ENCODE peak calls at places on chromosome 1, in ten cellular contexts. One of them, this sample, is unnamed.

GRCh38 chr1:115833806-115834205 is 7.1 kb downstream of the NHLH2 start:
- DNase-seq in ovary: no peak
- DNase-seq in Peyer's patch: no peak
- DNase-seq in A549: no peak
- DNase-seq in upper lobe of right lung: no peak
- DNase-seq in glutamatergic neuron: no peak
- DNase-seq in right lobe of liver: no peak
- DNase-seq in hepatocyte: no peak
- DNase-seq in stomach: no peak
- DNase-seq in colonic mucosa: no peak
- DNase-seq in this sample: no peak

GRCh38 chr1:220732621-220733020 is 15.5 kb upstream of the MTARC2 start:
- DNase-seq in glutamatergic neuron: no peak
- DNase-seq in Peyer's patch: no peak
- DNase-seq in right lobe of liver: no peak
- DNase-seq in stomach: peak; percentile 48
- DNase-seq in upper lobe of right lung: no peak
- DNase-seq in hepatocyte: no peak
- DNase-seq in colonic mucosa: no peak
- DNase-seq in ovary: no peak
- DNase-seq in A549: no peak
- DNase-seq in this sample: no peak

GRCh38 chr1:20496241-20496661 is 10.2 kb upstream of the CAMK2N1 start:
- DNase-seq in Peyer's patch: no peak
- DNase-seq in A549: no peak
- DNase-seq in stomach: no peak
- DNase-seq in glutamatergic neuron: no peak
- DNase-seq in colonic mucosa: no peak
- DNase-seq in hepatocyte: no peak
- DNase-seq in ovary: no peak
- DNase-seq in right lobe of liver: no peak
- DNase-seq in upper lobe of right lung: no peak
- DNase-seq in this sample: no peak

GRCh38 chr1:69739181-69739580 is 171.5 kb downstream of the LRRC7 start:
- DNase-seq in hepatocyte: no peak
- DNase-seq in upper lobe of right lung: no peak
- DNase-seq in glutamatergic neuron: no peak
- DNase-seq in Peyer's patch: no peak
- DNase-seq in A549: no peak
- DNase-seq in colonic mucosa: no peak
- DNase-seq in right lobe of liver: no peak
- DNase-seq in stomach: no peak
- DNase-seq in ovary: no peak
- DNase-seq in this sample: no peak

GRCh38 chr1:29805896-29806160 is 569.5 kb downstream of the PTPRU start:
- DNase-seq in glutamatergic neuron: no peak
- DNase-seq in colonic mucosa: peak; percentile 2
- DNase-seq in hepatocyte: no peak
- DNase-seq in right lobe of liver: no peak
- DNase-seq in Peyer's patch: no peak
- DNase-seq in stomach: peak; percentile 3
- DNase-seq in ovary: no peak
- DNase-seq in upper lobe of right lung: no peak
- DNase-seq in A549: no peak
- DNase-seq in this sample: no peak

GRCh38 chr1:77281491-77282186 is at the start of gene AK5:
- DNase-seq in right lobe of liver: peak; percentile 52
- DNase-seq in glutamatergic neuron: peak; percentile 73
- DNase-seq in colonic mucosa: peak; percentile 19
- DNase-seq in ovary: no peak
- DNase-seq in Peyer's patch: no peak
- DNase-seq in hepatocyte: peak; percentile 61
- DNase-seq in A549: peak; percentile 40
- DNase-seq in upper lobe of right lung: peak; percentile 68
- DNase-seq in stomach: peak; percentile 36
- DNase-seq in this sample: peak; percentile 40

GRCh38 chr1:10515627-10516026 is 40.9 kb downstream of the PEX14 start:
- DNase-seq in Peyer's patch: no peak
- DNase-seq in stomach: no peak
- DNase-seq in A549: no peak
- DNase-seq in right lobe of liver: no peak
- DNase-seq in upper lobe of right lung: no peak
- DNase-seq in hepatocyte: no peak
- DNase-seq in ovary: no peak
- DNase-seq in colonic mucosa: no peak
- DNase-seq in glutamatergic neuron: no peak
- DNase-seq in this sample: no peak

GRCh38 chr1:17485280-17485679 is 45.8 kb upstream of the RCC2 start:
- DNase-seq in colonic mucosa: no peak
- DNase-seq in hepatocyte: no peak
- DNase-seq in upper lobe of right lung: no peak
- DNase-seq in A549: no peak
- DNase-seq in Peyer's patch: no peak
- DNase-seq in right lobe of liver: no peak
- DNase-seq in stomach: peak; percentile 27
- DNase-seq in ovary: no peak
- DNase-seq in glutamatergic neuron: peak; percentile 33
- DNase-seq in this sample: no peak

GRCh38 chr1:7233646-7234470 is 448.6 kb downstream of the CAMTA1 start:
- DNase-seq in stomach: no peak
- DNase-seq in A549: no peak
- DNase-seq in right lobe of liver: no peak
- DNase-seq in ovary: no peak
- DNase-seq in colonic mucosa: peak; percentile 12
- DNase-seq in Peyer's patch: no peak
- DNase-seq in hepatocyte: no peak
- DNase-seq in glutamatergic neuron: no peak
- DNase-seq in upper lobe of right lung: no peak
- DNase-seq in this sample: no peak

GRCh38 chr1:31633117-31633516 is 11.6 kb downstream of the PEF1 start:
- DNase-seq in upper lobe of right lung: no peak
- DNase-seq in Peyer's patch: no peak
- DNase-seq in colonic mucosa: peak; percentile 81
- DNase-seq in stomach: peak; percentile 53
- DNase-seq in ovary: no peak
- DNase-seq in right lobe of liver: no peak
- DNase-seq in A549: peak; percentile 22
- DNase-seq in glutamatergic neuron: peak; percentile 49
- DNase-seq in hepatocyte: peak; percentile 27
- DNase-seq in this sample: no peak

GRCh38 chr1:247843411-247843810 is 1.7 kb upstream of the OR11L1 start:
- DNase-seq in right lobe of liver: no peak
- DNase-seq in glutamatergic neuron: no peak
- DNase-seq in upper lobe of right lung: no peak
- DNase-seq in Peyer's patch: no peak
- DNase-seq in A549: no peak
- DNase-seq in ovary: no peak
- DNase-seq in hepatocyte: no peak
- DNase-seq in stomach: no peak
- DNase-seq in colonic mucosa: no peak
- DNase-seq in this sample: no peak

GRCh38 chr1:71494163-71494562 is 413.3 kb upstream of the ZRANB2 start:
- DNase-seq in glutamatergic neuron: no peak
- DNase-seq in A549: no peak
- DNase-seq in ovary: no peak
- DNase-seq in right lobe of liver: no peak
- DNase-seq in upper lobe of right lung: no peak
- DNase-seq in colonic mucosa: no peak
- DNase-seq in Peyer's patch: no peak
- DNase-seq in stomach: no peak
- DNase-seq in hepatocyte: no peak
- DNase-seq in this sample: no peak

GRCh38 chr1:143698016-143698415 is 273.8 kb downstream of the FAM72C start:
- DNase-seq in upper lobe of right lung: peak; percentile 80
- DNase-seq in Peyer's patch: no peak
- DNase-seq in colonic mucosa: peak; percentile 77
- DNase-seq in stomach: peak; percentile 36
- DNase-seq in right lobe of liver: peak; percentile 60
- DNase-seq in ovary: no peak
- DNase-seq in A549: peak; percentile 46
- DNase-seq in hepatocyte: no peak
- DNase-seq in glutamatergic neuron: peak; percentile 67
- DNase-seq in this sample: no peak

GRCh38 chr1:64343105-64343960 is 126.6 kb upstream of the CACHD1 start:
- DNase-seq in hepatocyte: peak; percentile 63
- DNase-seq in stomach: no peak
- DNase-seq in right lobe of liver: no peak
- DNase-seq in colonic mucosa: no peak
- DNase-seq in ovary: no peak
- DNase-seq in upper lobe of right lung: no peak
- DNase-seq in A549: peak; percentile 70
- DNase-seq in glutamatergic neuron: no peak
- DNase-seq in Peyer's patch: no peak
- DNase-seq in this sample: no peak

GRCh38 chr1:40312238-40313205 is 4.6 kb downstream of the COL9A2 start:
- DNase-seq in upper lobe of right lung: no peak
- DNase-seq in right lobe of liver: peak; percentile 76
- DNase-seq in A549: no peak
- DNase-seq in glutamatergic neuron: no peak
- DNase-seq in stomach: peak; percentile 81
- DNase-seq in hepatocyte: no peak
- DNase-seq in Peyer's patch: peak; percentile 82
- DNase-seq in colonic mucosa: peak; percentile 74
- DNase-seq in ovary: no peak
- DNase-seq in this sample: no peak

GRCh38 chr1:100502052-100502792 is 35.7 kb upstream of the GPR88 start:
- DNase-seq in ovary: no peak
- DNase-seq in stomach: no peak
- DNase-seq in upper lobe of right lung: no peak
- DNase-seq in hepatocyte: no peak
- DNase-seq in glutamatergic neuron: no peak
- DNase-seq in A549: no peak
- DNase-seq in right lobe of liver: no peak
- DNase-seq in Peyer's patch: no peak
- DNase-seq in colonic mucosa: no peak
- DNase-seq in this sample: no peak

GRCh38 chr1:22296701-22297591 is 154.0 kb upstream of the WNT4 start:
- DNase-seq in A549: no peak
- DNase-seq in glutamatergic neuron: no peak
- DNase-seq in right lobe of liver: no peak
- DNase-seq in ovary: no peak
- DNase-seq in hepatocyte: no peak
- DNase-seq in colonic mucosa: no peak
- DNase-seq in upper lobe of right lung: no peak
- DNase-seq in stomach: peak; percentile 22
- DNase-seq in Peyer's patch: no peak
- DNase-seq in this sample: no peak

DNA sequence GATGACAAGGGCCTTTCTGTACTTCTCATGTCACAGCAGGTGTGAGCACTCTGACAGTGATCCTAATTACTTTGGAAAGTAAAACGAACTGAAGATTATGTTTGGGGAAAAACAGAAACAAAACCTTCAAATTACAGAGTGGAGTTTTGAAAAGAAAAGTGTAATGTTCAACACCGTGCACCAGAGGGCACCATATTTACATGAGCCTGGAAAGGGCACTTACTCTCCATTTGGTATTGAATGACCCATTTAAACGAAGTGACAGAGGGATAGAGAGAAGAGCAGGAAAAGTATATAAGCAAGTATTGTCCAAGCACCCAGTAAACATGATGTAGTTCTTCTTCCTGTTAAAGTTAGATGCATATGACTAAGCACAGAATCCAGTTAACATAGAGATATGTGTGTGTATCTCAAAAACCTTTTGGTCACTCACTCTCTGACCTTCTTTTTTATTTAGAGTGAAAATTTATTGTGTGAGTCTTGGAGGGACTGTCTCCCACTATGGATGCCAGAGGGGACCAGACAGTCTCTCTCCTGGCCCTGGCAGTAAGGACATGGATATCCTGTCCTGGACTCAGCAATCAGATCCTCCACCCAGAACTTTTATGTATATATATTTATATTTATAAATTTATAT is 3.8 kb upstream of the RGSL1 start:
- DNase-seq in glutamatergic neuron: no peak
- DNase-seq in A549: peak; percentile 55
- DNase-seq in upper lobe of right lung: no peak
- DNase-seq in right lobe of liver: no peak
- DNase-seq in colonic mucosa: peak; percentile 48
- DNase-seq in stomach: no peak
- DNase-seq in Peyer's patch: no peak
- DNase-seq in hepatocyte: peak; percentile 54
- DNase-seq in ovary: no peak
- DNase-seq in this sample: no peak
- TF ChIP-seq CTCF in glutamatergic neuron: peak; percentile 84
- TF ChIP-seq CTCF in A549: peak; percentile 73
- TF ChIP-seq CTCF in upper lobe of right lung: peak; percentile 70
- TF ChIP-seq CTCF in right lobe of liver: peak; percentile 65
- TF ChIP-seq CTCF in colonic mucosa: peak; percentile 56
- TF ChIP-seq CTCF in stomach: peak; percentile 54
- TF ChIP-seq CTCF in Peyer's patch: peak; percentile 2
- TF ChIP-seq CTCF in hepatocyte: peak; percentile 60
- TF ChIP-seq CTCF in ovary: no peak
- TF ChIP-seq CTCF in this sample: peak; percentile 60

DNA sequence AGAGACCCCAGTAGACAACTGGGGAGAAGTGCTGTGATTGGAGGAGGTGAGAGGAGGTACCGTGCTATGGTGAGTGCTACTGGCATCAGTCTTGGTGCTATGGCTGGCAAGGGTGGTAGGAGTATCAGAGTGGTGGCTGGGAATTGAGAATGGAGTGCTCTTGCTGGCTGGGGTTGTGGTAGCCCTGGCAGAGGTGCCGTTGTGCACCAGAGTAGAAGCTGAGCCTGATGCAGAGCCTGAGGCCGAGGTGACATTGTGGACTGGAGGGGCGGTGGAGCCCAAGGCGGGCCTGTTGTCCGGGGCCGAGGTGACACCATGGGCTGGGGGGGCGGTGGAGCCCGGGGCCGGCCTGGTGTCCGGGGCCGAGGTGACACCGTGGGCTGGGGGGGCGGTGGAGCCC is 14.6 kb downstream of the TRIM46 start:
- DNase-seq in hepatocyte: no peak
- DNase-seq in colonic mucosa: no peak
- DNase-seq in ovary: no peak
- DNase-seq in Peyer's patch: no peak
- DNase-seq in glutamatergic neuron: no peak
- DNase-seq in stomach: no peak
- DNase-seq in right lobe of liver: peak; percentile 30
- DNase-seq in A549: no peak
- DNase-seq in upper lobe of right lung: no peak
- DNase-seq in this sample: no peak
- TF ChIP-seq CTCF in hepatocyte: no peak
- TF ChIP-seq CTCF in colonic mucosa: no peak
- TF ChIP-seq CTCF in ovary: no peak
- TF ChIP-seq CTCF in Peyer's patch: no peak
- TF ChIP-seq CTCF in glutamatergic neuron: no peak
- TF ChIP-seq CTCF in stomach: no peak
- TF ChIP-seq CTCF in right lobe of liver: no peak
- TF ChIP-seq CTCF in A549: no peak
- TF ChIP-seq CTCF in upper lobe of right lung: no peak
- TF ChIP-seq CTCF in this sample: no peak

GRCh38 chr1:111441573-111442192 is 7.4 kb downstream of the WDR77 start:
- DNase-seq in upper lobe of right lung: no peak
- DNase-seq in colonic mucosa: peak; percentile 29
- DNase-seq in glutamatergic neuron: peak; percentile 66
- DNase-seq in A549: no peak
- DNase-seq in right lobe of liver: no peak
- DNase-seq in stomach: peak; percentile 50
- DNase-seq in Peyer's patch: peak; percentile 73
- DNase-seq in hepatocyte: peak; percentile 43
- DNase-seq in ovary: no peak
- DNase-seq in this sample: no peak
- TF ChIP-seq CTCF in upper lobe of right lung: peak; percentile 43
- TF ChIP-seq CTCF in colonic mucosa: peak; percentile 22
- TF ChIP-seq CTCF in glutamatergic neuron: peak; percentile 62
- TF ChIP-seq CTCF in A549: peak; percentile 41
- TF ChIP-seq CTCF in right lobe of liver: peak; percentile 38
- TF ChIP-seq CTCF in stomach: peak; percentile 39
- TF ChIP-seq CTCF in Peyer's patch: peak; percentile 36
- TF ChIP-seq CTCF in hepatocyte: peak; percentile 45
- TF ChIP-seq CTCF in ovary: no peak
- TF ChIP-seq CTCF in this sample: peak; percentile 26

GRCh38 chr1:201783572-201783971 is 45.4 kb upstream of the IPO9 start:
- DNase-seq in hepatocyte: no peak
- DNase-seq in glutamatergic neuron: no peak
- DNase-seq in ovary: no peak
- DNase-seq in stomach: no peak
- DNase-seq in right lobe of liver: no peak
- DNase-seq in A549: no peak
- DNase-seq in colonic mucosa: no peak
- DNase-seq in Peyer's patch: no peak
- DNase-seq in upper lobe of right lung: no peak
- DNase-seq in this sample: no peak
- TF ChIP-seq CTCF in hepatocyte: no peak
- TF ChIP-seq CTCF in glutamatergic neuron: no peak
- TF ChIP-seq CTCF in ovary: no peak
- TF ChIP-seq CTCF in stomach: no peak
- TF ChIP-seq CTCF in right lobe of liver: no peak
- TF ChIP-seq CTCF in A549: no peak
- TF ChIP-seq CTCF in colonic mucosa: no peak
- TF ChIP-seq CTCF in Peyer's patch: no peak
- TF ChIP-seq CTCF in upper lobe of right lung: no peak
- TF ChIP-seq CTCF in this sample: no peak